ENCODE peak calls at places on chromosomes 16 and 17, in nine cellular contexts. K is T-helper 2 cell; Z is activated CD4-positive, alpha-beta T cell treated with anti-CD3 and anti-CD28 coated beads, Interleukin-2, amount 50 U/mL, for 1 hour; E is fibroblast of the conjunctiva; V is germinal center; P is HFF-Myc; M is stimulated activated CD8-positive, alpha-beta memory T cell treated with anti-CD3 and anti-CD28 coated beads, Interleukin-7, amount 100 ng/mL, for 1 hour; I is Kasumi-1; X is CD4-positive, CD25-positive, alpha-beta regulatory T cell. N is an unnamed sample.

GRCh38 chr16:716250-716607 is 1.3 kb downstream of the METRN start:
- DNase-seq in M (no peak), P (no peak), I (no peak), V (no peak), E (peak), K (no peak), Z (no peak), X (no peak), N (no peak)

GRCh38 chr16:47983999-47984580 is 171.7 kb downstream of the ABCC12 start:
- DNase-seq in Z (no peak), K (no peak), I (no peak), M (no peak), X (no peak), P (no peak), V (no peak), E (no peak), N (no peak)

GRCh38 chr17:13418891-13419290 is 182.8 kb downstream of the HS3ST3A1 start:
- DNase-seq in E (no peak), X (no peak), I (no peak), P (no peak), K (no peak), V (no peak), Z (no peak), M (no peak), N (no peak)

GRCh38 chr17:81340606-81341346 is 45.7 kb upstream of the SLC38A10 start:
- DNase-seq in Z (no peak), M (no peak), K (no peak), V (no peak), X (no peak), I (no peak), E (no peak), P (no peak), N (no peak)

GRCh38 chr16:52446076-52446475 is 100.9 kb downstream of the TOX3 start:
- DNase-seq in I (no peak), X (no peak), V (no peak), P (no peak), E (no peak), Z (no peak), K (no peak), M (no peak), N (no peak)

GRCh38 chr16:88558457-88559442 is 11.5 kb upstream of the ZC3H18 start:
- DNase-seq in I (peak), X (no peak), M (no peak), E (peak), K (no peak), Z (no peak), P (no peak), V (peak), N (no peak)

GRCh38 chr16:86224126-86224525 is 286.2 kb upstream of the FOXF1 start:
- DNase-seq in P (no peak), I (no peak), X (no peak), Z (no peak), K (no peak), M (no peak), V (no peak), E (no peak), N (no peak)

GRCh38 chr16:4415538-4416199 is 727 bp downstream of the CORO7 start:
- DNase-seq in K (peak), Z (peak), I (peak), E (no peak), P (no peak), X (peak), M (peak), V (peak), N (peak)

GRCh38 chr16:86079185-86079885 is 180.4 kb downstream of the IRF8 start:
- DNase-seq in I (no peak), Z (no peak), K (no peak), P (no peak), M (no peak), V (no peak), X (no peak), E (no peak), N (no peak)

GRCh38 chr16:9126609-9127008 is 35.2 kb downstream of the HAPSTR1 start:
- DNase-seq in I (no peak), M (no peak), V (no peak), P (no peak), E (no peak), K (peak), Z (no peak), X (no peak), N (no peak)

GRCh38 chr16:85422374-85423185 is 190.5 kb upstream of the GSE1 start:
- DNase-seq in V (no peak), X (no peak), P (no peak), K (no peak), M (no peak), I (no peak), Z (no peak), E (no peak), N (no peak)

GRCh38 chr17:50835563-50836231 is at the start of gene WFIKKN2:
- DNase-seq in E (no peak), I (no peak), X (no peak), K (no peak), M (no peak), Z (no peak), P (no peak), V (no peak), N (no peak)

GRCh38 chr17:35447494-35447893 is 1.1 kb downstream of the SLFN13 start:
- DNase-seq in V (no peak), P (no peak), K (no peak), I (no peak), Z (no peak), M (no peak), X (no peak), E (no peak), N (no peak)

GRCh38 chr17:46788300-46788699 is 30.2 kb downstream of the WNT3 start:
- DNase-seq in P (no peak), K (no peak), M (no peak), I (no peak), E (no peak), V (no peak), X (no peak), Z (no peak), N (no peak)

GRCh38 chr17:16977932-16978331 is 6.0 kb upstream of the TNFRSF13B start:
- DNase-seq in M (no peak), V (no peak), Z (no peak), I (no peak), P (peak), K (no peak), E (no peak), X (no peak), N (no peak)

GRCh38 chr17:62073993-62074392 is 8.9 kb upstream of the MED13 start:
- DNase-seq in Z (no peak), I (no peak), K (no peak), V (no peak), E (no peak), X (no peak), M (no peak), P (no peak), N (no peak)